ENCODE peak calls at places on chromosomes 7 and 10, in four cellular contexts. N is aorta; H is endothelial cell; V is activated effector memory CD4-positive, alpha-beta T cell treated with anti-CD3 and anti-CD28 coated beads, Interleukin-2, amount 50 U/mL, for 16 hours. U is an unnamed sample.
A peak's percentile ranks its signal among the peaks of the same experiment; 100 is the strongest.

GRCh38 chr7:103729026-103729425 is 260.4 kb downstream of the RELN start:
- DNase-seq in H (no peak), N (no peak), V (no peak), U (no peak)

GRCh38 chr7:96723622-96724021 is 14.0 kb upstream of the SEM1 start:
- DNase-seq in N (no peak), V (no peak), H (no peak), U (no peak)

GRCh38 chr7:27647052-27647451 is 15.6 kb downstream of the HIBADH start:
- DNase-seq in H (no peak), N (no peak), V (no peak), U (no peak)

GRCh38 chr10:373516-374309 is 238.5 kb downstream of the ZMYND11 start:
- DNase-seq in N (peak; percentile 72), H (no peak), V (no peak), U (no peak)

GRCh38 chr10:10579709-10580108 is 438.0 kb upstream of the CELF2 start:
- DNase-seq in H (no peak), V (no peak), N (no peak), U (no peak)

GRCh38 chr10:102670871-102671434 is 26.7 kb downstream of the TRIM8 start:
- DNase-seq in V (peak; percentile 28), H (no peak), N (no peak), U (no peak)

GRCh38 chr10:115566867-115567266 is 473.7 kb downstream of the ATRNL1 start:
- DNase-seq in H (no peak), N (no peak), V (no peak), U (no peak)

GRCh38 chr7:44264221-44264956 is 61.0 kb downstream of the CAMK2B start:
- DNase-seq in N (no peak), H (no peak), V (no peak), U (no peak)

GRCh38 chr10:21510218-21511070 is 15.0 kb downstream of the SKIDA1 start:
- DNase-seq in H (no peak), N (no peak), V (no peak), U (peak; percentile 84)

GRCh38 chr10:13180788-13181187 is 19.4 kb downstream of the MCM10 start:
- DNase-seq in V (no peak), N (no peak), H (no peak), U (no peak)

GRCh38 chr7:5421626-5422323 is 1.9 kb downstream of the TNRC18 start:
- DNase-seq in N (peak; percentile 78), V (no peak), H (peak; percentile 12), U (peak; percentile 67)

GRCh38 chr7:98826811-98827231 is 43.0 kb downstream of the TMEM130 start:
- DNase-seq in N (peak; percentile 91), H (no peak), V (no peak), U (no peak)

GRCh38 chr10:32618482-32618881 is 172.5 kb downstream of the CCDC7 start:
- DNase-seq in V (no peak), N (no peak), H (no peak), U (no peak)

GRCh38 chr7:150845471-150845870 is 6.8 kb upstream of the AOC1 start:
- DNase-seq in V (no peak), N (peak; percentile 76), H (no peak), U (peak; percentile 40)

GRCh38 chr7:44622342-44623151 is 16.1 kb downstream of the OGDH start:
- DNase-seq in N (no peak), V (peak; percentile 79), H (no peak), U (no peak)

GRCh38 chr7:128409435-128410091 is at the start of gene IMPDH1:
- DNase-seq in N (peak; percentile 93), V (peak; percentile 95), H (peak; percentile 76), U (peak; percentile 94)

GRCh38 chr10:30056767-30057355 is 2.5 kb downstream of the JCAD start:
- DNase-seq in N (no peak), V (no peak), H (no peak), U (no peak)

GRCh38 chr7:151398446-151399304 is 11.2 kb downstream of the WDR86 start:
- DNase-seq in H (no peak), N (no peak), V (no peak), U (no peak)

GRCh38 chr7:41886906-41887311 is 184.0 kb upstream of the INHBA start:
- DNase-seq in V (no peak), H (no peak), N (peak; percentile 89), U (no peak)

GRCh38 chr10:82251222-82251977 is 376.4 kb downstream of the NRG3 start:
- DNase-seq in N (no peak), H (no peak), V (no peak), U (no peak)

GRCh38 chr7:35272234-35272633 is 18.3 kb upstream of the TBX20 start:
- DNase-seq in V (no peak), H (no peak), N (no peak), U (no peak)

GRCh38 chr10:615583-616152 is 73.8 kb downstream of the DIP2C start:
- DNase-seq in V (no peak), N (peak; percentile 14), H (no peak), U (no peak)

GRCh38 chr7:74042746-74043522 is 15.0 kb downstream of the ELN start:
- DNase-seq in N (no peak), V (no peak), H (no peak), U (no peak)

GRCh38 chr7:26397786-26398435 is 106.2 kb downstream of the SNX10 start:
- DNase-seq in V (no peak), H (peak; percentile 60), N (no peak), U (peak; percentile 79)

GRCh38 chr7:36366005-36366583 is 23.6 kb upstream of the ANLN start:
- DNase-seq in N (no peak), H (no peak), V (no peak), U (no peak)

GRCh38 chr10:63175534-63175933 is 42.4 kb downstream of the NRBF2 start:
- DNase-seq in V (no peak), N (no peak), H (no peak), U (no peak)

GRCh38 chr7:46982928-46983327 is 599.0 kb downstream of the TNS3 start:
- DNase-seq in N (no peak), H (no peak), V (no peak), U (peak; percentile 56)

GRCh38 chr7:5712566-5712965 is 68.9 kb downstream of the RNF216 start:
- DNase-seq in N (no peak), H (no peak), V (no peak), U (no peak)

GRCh38 chr7:77258014-77258413 is 58.4 kb upstream of the FGL2 start:
- DNase-seq in H (no peak), N (no peak), V (no peak), U (no peak)

GRCh38 chr10:114766470-114766869 is 55.1 kb upstream of the FHIP2A start:
- DNase-seq in V (no peak), H (no peak), N (no peak), U (no peak)

GRCh38 chr7:84277628-84278224 is 83.1 kb upstream of the SEMA3A start:
- DNase-seq in H (no peak), V (no peak), N (no peak), U (no peak)

GRCh38 chr7:102439963-102440795 is 6.8 kb downstream of the ORAI2 start:
- DNase-seq in V (no peak), N (no peak), H (no peak), U (no peak)

U was measured in ecto neural progenitor cell.